ENCODE peak calls at places on chromosome 15, in five cellular contexts. One of them, this sample, is unnamed.

GRCh38 chr15:98580577-98580976 is 67.8 kb upstream of the IGF1R start:
- DNase-seq in IMR-90: no peak
- DNase-seq in psoas muscle: no peak
- DNase-seq in OCI-LY7: no peak
- DNase-seq in brain microvascular endothelial cell: no peak
- DNase-seq in this sample: no peak

GRCh38 chr15:52005748-52006701 is 13.0 kb upstream of the MAPK6 start:
- DNase-seq in psoas muscle: no peak
- DNase-seq in OCI-LY7: no peak
- DNase-seq in IMR-90: peak; percentile 85
- DNase-seq in brain microvascular endothelial cell: peak; percentile 79
- DNase-seq in this sample: no peak

GRCh38 chr15:95988574-95988887 is 342.0 kb upstream of the NR2F2 start:
- DNase-seq in IMR-90: peak; percentile 50
- DNase-seq in brain microvascular endothelial cell: peak; percentile 9
- DNase-seq in psoas muscle: no peak
- DNase-seq in OCI-LY7: no peak
- DNase-seq in this sample: no peak

GRCh38 chr15:78930577-78931388 is 14.1 kb downstream of the CTSH start:
- DNase-seq in IMR-90: peak; percentile 92
- DNase-seq in OCI-LY7: no peak
- DNase-seq in brain microvascular endothelial cell: peak; percentile 87
- DNase-seq in psoas muscle: peak; percentile 58
- DNase-seq in this sample: peak; percentile 49

GRCh38 chr15:67023517-67024321 is 41.7 kb upstream of the SMAD3 start:
- DNase-seq in brain microvascular endothelial cell: no peak
- DNase-seq in psoas muscle: no peak
- DNase-seq in IMR-90: no peak
- DNase-seq in OCI-LY7: no peak
- DNase-seq in this sample: no peak

GRCh38 chr15:43518073-43518761 is 809 bp downstream of the MAP1A start:
- DNase-seq in brain microvascular endothelial cell: no peak
- DNase-seq in OCI-LY7: peak; percentile 74
- DNase-seq in IMR-90: peak; percentile 63
- DNase-seq in psoas muscle: no peak
- DNase-seq in this sample: no peak

GRCh38 chr15:74956648-74957300 is at the start of gene RPP25:
- DNase-seq in psoas muscle: peak; percentile 78
- DNase-seq in OCI-LY7: peak; percentile 80
- DNase-seq in brain microvascular endothelial cell: peak; percentile 63
- DNase-seq in IMR-90: peak; percentile 21
- DNase-seq in this sample: no peak

GRCh38 chr15:41819455-41820050 is 8.3 kb upstream of the JMJD7 start:
- DNase-seq in brain microvascular endothelial cell: no peak
- DNase-seq in IMR-90: no peak
- DNase-seq in OCI-LY7: no peak
- DNase-seq in psoas muscle: no peak
- DNase-seq in this sample: no peak

GRCh38 chr15:41263891-41264351 is 32.9 kb downstream of the CHP1 start:
- DNase-seq in brain microvascular endothelial cell: no peak
- DNase-seq in OCI-LY7: no peak
- DNase-seq in IMR-90: peak; percentile 52
- DNase-seq in psoas muscle: no peak
- DNase-seq in this sample: no peak

GRCh38 chr15:74783808-74784175 is 1.9 kb downstream of the CSK start:
- DNase-seq in brain microvascular endothelial cell: no peak
- DNase-seq in IMR-90: no peak
- DNase-seq in psoas muscle: no peak
- DNase-seq in OCI-LY7: no peak
- DNase-seq in this sample: no peak

GRCh38 chr15:65583701-65584100 is 27.2 kb downstream of the INTS14 start:
- DNase-seq in brain microvascular endothelial cell: peak; percentile 56
- DNase-seq in psoas muscle: no peak
- DNase-seq in IMR-90: peak; percentile 41
- DNase-seq in OCI-LY7: peak; percentile 78
- DNase-seq in this sample: no peak

GRCh38 chr15:38176155-38176554 is 76.5 kb upstream of the SPRED1 start:
- DNase-seq in brain microvascular endothelial cell: peak; percentile 75
- DNase-seq in psoas muscle: no peak
- DNase-seq in IMR-90: peak; percentile 68
- DNase-seq in OCI-LY7: no peak
- DNase-seq in this sample: peak; percentile 15

GRCh38 chr15:77066961-77067690 is 3.8 kb downstream of the TSPAN3 start:
- DNase-seq in brain microvascular endothelial cell: no peak
- DNase-seq in OCI-LY7: no peak
- DNase-seq in IMR-90: peak; percentile 54
- DNase-seq in psoas muscle: no peak
- DNase-seq in this sample: no peak

GRCh38 chr15:28984421-28985375 is 98.9 kb downstream of the APBA2 start:
- DNase-seq in IMR-90: peak; percentile 82
- DNase-seq in OCI-LY7: no peak
- DNase-seq in brain microvascular endothelial cell: peak; percentile 60
- DNase-seq in psoas muscle: no peak
- DNase-seq in this sample: peak; percentile 32

DNA sequence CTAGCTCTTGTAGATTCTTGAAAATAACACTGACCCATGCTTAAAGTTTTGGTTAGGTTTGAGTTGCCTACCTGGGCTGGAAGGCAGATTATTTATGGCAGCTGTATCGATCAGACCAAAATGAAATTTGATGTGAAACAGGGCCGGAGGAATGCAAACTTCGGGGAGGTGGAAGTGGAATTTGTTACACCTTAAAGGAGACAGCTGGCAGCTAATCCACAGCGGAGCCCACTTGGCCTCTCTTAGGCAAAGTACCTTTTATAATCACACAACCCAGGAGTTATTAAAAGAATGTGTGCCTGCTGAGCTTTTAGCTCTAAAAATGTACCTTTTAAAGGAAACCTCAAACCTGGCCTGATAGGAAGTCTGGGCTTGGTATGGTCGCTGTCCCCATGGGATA is 250.9 kb upstream of the TPM1 start:
- DNase-seq in IMR-90: no peak
- DNase-seq in psoas muscle: no peak
- DNase-seq in brain microvascular endothelial cell: no peak
- DNase-seq in OCI-LY7: no peak
- DNase-seq in this sample: no peak
- H3K27ac ChIP-seq in IMR-90: no peak overlapping the region
- H3K27ac ChIP-seq in psoas muscle: no peak overlapping the region
- H3K27ac ChIP-seq in brain microvascular endothelial cell: no peak overlapping the region
- H3K27ac ChIP-seq in OCI-LY7: no peak overlapping the region
- H3K27ac ChIP-seq in this sample: no peak overlapping the region

GRCh38 chr15:27258287-27258686 is 287.3 kb downstream of the GABRG3 start:
- DNase-seq in IMR-90: no peak
- DNase-seq in OCI-LY7: no peak
- DNase-seq in psoas muscle: no peak
- DNase-seq in brain microvascular endothelial cell: no peak
- DNase-seq in this sample: no peak
- TF ChIP-seq CTCF in IMR-90: no peak
- TF ChIP-seq CTCF in OCI-LY7: no peak
- TF ChIP-seq CTCF in psoas muscle: no peak
- TF ChIP-seq CTCF in brain microvascular endothelial cell: no peak
- TF ChIP-seq CTCF in this sample: no peak

DNA sequence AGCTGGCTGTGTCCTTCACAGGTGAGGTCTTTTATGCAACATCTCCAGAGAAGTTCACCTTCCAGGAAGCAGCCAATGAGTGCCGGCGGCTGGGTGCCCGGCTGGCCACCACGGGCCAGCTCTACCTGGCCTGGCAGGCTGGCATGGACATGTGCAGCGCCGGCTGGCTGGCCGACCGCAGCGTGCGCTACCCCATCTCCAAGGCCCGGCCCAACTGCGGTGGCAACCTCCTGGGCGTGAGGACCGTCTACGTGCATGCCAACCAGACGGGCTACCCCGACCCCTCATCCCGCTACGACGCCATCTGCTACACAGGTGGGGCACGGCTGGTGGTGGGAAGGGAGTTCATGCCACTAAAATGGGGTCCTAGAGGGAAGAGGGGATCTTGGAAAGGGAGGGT is 40.1 kb downstream of the ACAN start:
- DNase-seq in OCI-LY7: no peak
- DNase-seq in brain microvascular endothelial cell: no peak
- DNase-seq in IMR-90: no peak
- DNase-seq in psoas muscle: no peak
- DNase-seq in this sample: no peak
- H3K4me3 ChIP-seq in OCI-LY7: no peak overlapping the region
- H3K4me3 ChIP-seq in brain microvascular endothelial cell: no peak overlapping the region
- H3K4me3 ChIP-seq in IMR-90: no peak overlapping the region
- H3K4me3 ChIP-seq in psoas muscle: no peak overlapping the region
- H3K4me3 ChIP-seq in this sample: no peak overlapping the region

GRCh38 chr15:101176625-101177024 is 75.2 kb downstream of the CHSY1 start:
- DNase-seq in brain microvascular endothelial cell: peak; percentile 69
- DNase-seq in IMR-90: peak; percentile 75
- DNase-seq in psoas muscle: no peak
- DNase-seq in OCI-LY7: no peak
- DNase-seq in this sample: no peak
- H3K27ac ChIP-seq in brain microvascular endothelial cell: peak overlapping the region; percentile 56
- H3K27ac ChIP-seq in IMR-90: peak overlapping the region; percentile 74
- H3K27ac ChIP-seq in psoas muscle: peak overlapping the region; percentile 27
- H3K27ac ChIP-seq in OCI-LY7: no peak overlapping the region
- H3K27ac ChIP-seq in this sample: no peak overlapping the region

DNA sequence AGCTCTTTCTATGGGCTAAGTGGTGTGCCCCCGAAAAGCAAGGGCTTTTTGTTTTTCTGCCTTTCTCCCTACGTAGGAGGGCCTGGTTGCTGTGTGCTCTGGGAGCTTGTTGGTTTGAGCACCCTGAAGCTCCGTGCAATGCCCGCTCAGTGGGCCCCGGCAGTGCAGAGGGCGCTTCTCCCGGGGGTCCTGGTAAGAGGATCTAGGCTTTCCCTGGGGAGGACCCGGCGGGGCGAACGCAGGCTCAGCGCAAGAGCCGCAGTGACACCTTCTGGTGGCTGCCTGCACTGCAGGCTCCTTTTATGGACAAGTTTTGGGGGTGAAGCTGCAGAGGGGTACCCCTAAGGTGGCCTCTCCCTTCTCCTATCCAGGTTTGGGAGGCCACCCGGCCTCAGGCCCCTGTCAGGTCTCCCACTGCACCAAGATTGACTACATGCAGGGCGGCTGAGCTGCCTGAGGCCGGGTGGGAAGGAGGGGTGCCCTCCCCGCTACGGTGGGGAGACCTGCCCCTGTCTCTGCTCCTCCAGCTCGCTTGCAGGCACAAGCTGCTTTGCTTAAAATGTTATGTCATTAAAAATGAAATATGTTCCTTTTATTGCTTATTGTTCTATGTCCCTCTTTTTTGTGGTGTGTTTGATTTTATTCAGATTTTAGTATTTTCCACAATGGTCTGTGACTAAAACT is 387.9 kb downstream of the GABRG3 start:
- DNase-seq in OCI-LY7: no peak
- DNase-seq in IMR-90: no peak
- DNase-seq in brain microvascular endothelial cell: no peak
- DNase-seq in psoas muscle: peak; percentile 18
- DNase-seq in this sample: no peak
- TF ChIP-seq CTCF in OCI-LY7: peak; percentile 65
- TF ChIP-seq CTCF in IMR-90: peak; percentile 29
- TF ChIP-seq CTCF in brain microvascular endothelial cell: peak; percentile 88
- TF ChIP-seq CTCF in psoas muscle: peak; percentile 16
- TF ChIP-seq CTCF in this sample: peak; percentile 50

DNA sequence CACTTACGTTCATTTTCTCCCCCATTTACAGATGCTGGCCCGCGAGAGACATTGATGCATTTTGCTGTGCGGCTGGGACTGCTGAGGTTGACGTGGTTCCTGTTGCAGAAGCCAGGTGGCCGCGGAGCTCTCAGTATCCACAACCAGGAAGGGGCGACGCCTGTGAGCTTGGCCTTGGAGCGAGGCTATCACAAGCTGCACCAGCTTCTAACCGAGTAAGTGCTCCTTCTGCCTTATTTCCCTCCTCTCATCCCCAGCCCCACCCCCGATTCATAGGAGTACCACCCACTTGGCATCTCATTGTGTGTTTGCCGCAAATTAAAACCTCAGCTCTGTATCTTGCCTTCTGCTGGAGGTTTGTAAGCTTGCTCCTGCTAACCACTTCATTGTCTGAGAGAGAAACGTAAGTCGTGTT is 163.3 kb downstream of the AKAP13 start:
- DNase-seq in OCI-LY7: no peak
- DNase-seq in brain microvascular endothelial cell: no peak
- DNase-seq in psoas muscle: peak; percentile 32
- DNase-seq in IMR-90: no peak
- DNase-seq in this sample: no peak
- H3K4me3 ChIP-seq in OCI-LY7: no peak overlapping the region
- H3K4me3 ChIP-seq in brain microvascular endothelial cell: no peak overlapping the region
- H3K4me3 ChIP-seq in psoas muscle: peak overlapping the region; percentile 10
- H3K4me3 ChIP-seq in IMR-90: no peak overlapping the region
- H3K4me3 ChIP-seq in this sample: no peak overlapping the region

DNA sequence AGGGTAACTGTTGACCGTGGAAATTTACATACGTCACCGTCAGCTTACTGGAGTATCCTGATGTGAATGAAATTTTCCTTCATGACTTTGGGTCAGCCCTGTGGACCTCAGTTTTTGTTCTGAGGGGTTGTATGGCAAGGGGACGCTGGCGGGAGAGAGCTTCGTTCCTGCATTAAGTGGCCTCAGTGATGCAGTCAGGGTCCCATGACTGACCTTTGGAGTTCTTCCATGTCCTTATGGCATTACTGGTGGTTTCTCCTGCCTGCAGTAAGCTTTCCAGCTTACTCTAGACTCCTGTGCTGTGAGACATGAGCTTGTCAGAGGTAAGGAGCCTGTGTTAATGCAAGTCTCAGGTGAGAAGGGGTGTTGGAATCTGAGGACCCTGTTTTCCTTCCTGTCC is 1.8 kb downstream of the CD276 start:
- DNase-seq in psoas muscle: no peak
- DNase-seq in IMR-90: no peak
- DNase-seq in brain microvascular endothelial cell: no peak
- DNase-seq in OCI-LY7: no peak
- DNase-seq in this sample: no peak
- H3K27ac ChIP-seq in psoas muscle: peak overlapping the region; percentile 89
- H3K27ac ChIP-seq in IMR-90: peak overlapping the region; percentile 35
- H3K27ac ChIP-seq in brain microvascular endothelial cell: peak overlapping the region; percentile 65
- H3K27ac ChIP-seq in OCI-LY7: no peak overlapping the region
- H3K27ac ChIP-seq in this sample: peak overlapping the region; percentile 81

GRCh38 chr15:48936666-48937065 is 27.1 kb downstream of the SHC4 start:
- DNase-seq in psoas muscle: no peak
- DNase-seq in OCI-LY7: no peak
- DNase-seq in IMR-90: peak; percentile 87
- DNase-seq in brain microvascular endothelial cell: peak; percentile 78
- DNase-seq in this sample: peak; percentile 65

GRCh38 chr15:48939686-48940085 is 24.0 kb downstream of the SHC4 start:
- DNase-seq in OCI-LY7: no peak
- DNase-seq in psoas muscle: no peak
- DNase-seq in IMR-90: peak; percentile 99
- DNase-seq in brain microvascular endothelial cell: peak; percentile 95
- DNase-seq in this sample: peak; percentile 93

GRCh38 chr15:48940508-48940907 is 23.2 kb downstream of the SHC4 start:
- DNase-seq in OCI-LY7: no peak
- DNase-seq in psoas muscle: no peak
- DNase-seq in IMR-90: peak; percentile 100
- DNase-seq in brain microvascular endothelial cell: peak; percentile 98
- DNase-seq in this sample: peak; percentile 92

GRCh38 chr15:48935236-48935635 is 28.5 kb downstream of the SHC4 start:
- DNase-seq in OCI-LY7: no peak
- DNase-seq in brain microvascular endothelial cell: no peak
- DNase-seq in IMR-90: no peak
- DNase-seq in psoas muscle: no peak
- DNase-seq in this sample: no peak

GRCh38 chr15:48937886-48938285 is 25.8 kb downstream of the SHC4 start:
- DNase-seq in IMR-90: no peak
- DNase-seq in brain microvascular endothelial cell: no peak
- DNase-seq in OCI-LY7: no peak
- DNase-seq in psoas muscle: no peak
- DNase-seq in this sample: no peak
- TF ChIP-seq CTCF in IMR-90: no peak
- TF ChIP-seq CTCF in brain microvascular endothelial cell: no peak
- TF ChIP-seq CTCF in OCI-LY7: no peak
- TF ChIP-seq CTCF in psoas muscle: no peak
- TF ChIP-seq CTCF in this sample: no peak

This sample was measured in AG04450.